ENCODE peak calls at places on chromosomes 7 and 10, in eight cellular contexts. A, L, S, Y, Z, M, J and U are unnamed samples.

GRCh38 chr7:18013936-18014335 is 13.7 kb downstream of the PRPS1L1 start:
- DNase-seq in A (no peak), L (no peak), S (no peak), Y (no peak), Z (no peak), M (no peak), J (no peak), U (no peak)

GRCh38 chr7:29282819-29283414 is 88.3 kb downstream of the CHN2 start:
- DNase-seq in A (no peak), L (peak), S (no peak), Y (no peak), Z (no peak), M (no peak), J (no peak), U (no peak)

GRCh38 chr7:24854866-24855265 is 97.6 kb upstream of the GSDME start:
- DNase-seq in A (no peak), L (no peak), S (no peak), Y (no peak), Z (no peak), M (no peak), J (no peak), U (no peak)

GRCh38 chr10:74383617-74384016 is 232.6 kb downstream of the ADK start:
- DNase-seq in A (no peak), L (no peak), S (no peak), Y (no peak), Z (no peak), M (no peak), J (no peak), U (no peak)

GRCh38 chr10:99551158-99551557 is 18.4 kb downstream of the NKX2-3 start:
- DNase-seq in A (no peak), L (peak), S (peak), Y (no peak), Z (no peak), M (no peak), J (peak), U (no peak)

GRCh38 chr10:12638103-12638502 is 288.8 kb downstream of the CAMK1D start:
- DNase-seq in A (no peak), L (peak), S (no peak), Y (peak), Z (no peak), M (no peak), J (peak), U (no peak)

GRCh38 chr7:45180084-45180986 is 22.7 kb downstream of the RAMP3 start:
- DNase-seq in A (peak), L (no peak), S (peak), Y (no peak), Z (peak), M (no peak), J (no peak), U (no peak)

GRCh38 chr7:272108-272615 is 17.8 kb upstream of the FOXL3 start:
- DNase-seq in A (peak), L (no peak), S (no peak), Y (no peak), Z (no peak), M (peak), J (no peak), U (no peak)

GRCh38 chr10:29757551-29758297 is 123.0 kb upstream of the SVIL start:
- DNase-seq in A (no peak), L (no peak), S (no peak), Y (no peak), Z (no peak), M (no peak), J (no peak), U (no peak)

DNA sequence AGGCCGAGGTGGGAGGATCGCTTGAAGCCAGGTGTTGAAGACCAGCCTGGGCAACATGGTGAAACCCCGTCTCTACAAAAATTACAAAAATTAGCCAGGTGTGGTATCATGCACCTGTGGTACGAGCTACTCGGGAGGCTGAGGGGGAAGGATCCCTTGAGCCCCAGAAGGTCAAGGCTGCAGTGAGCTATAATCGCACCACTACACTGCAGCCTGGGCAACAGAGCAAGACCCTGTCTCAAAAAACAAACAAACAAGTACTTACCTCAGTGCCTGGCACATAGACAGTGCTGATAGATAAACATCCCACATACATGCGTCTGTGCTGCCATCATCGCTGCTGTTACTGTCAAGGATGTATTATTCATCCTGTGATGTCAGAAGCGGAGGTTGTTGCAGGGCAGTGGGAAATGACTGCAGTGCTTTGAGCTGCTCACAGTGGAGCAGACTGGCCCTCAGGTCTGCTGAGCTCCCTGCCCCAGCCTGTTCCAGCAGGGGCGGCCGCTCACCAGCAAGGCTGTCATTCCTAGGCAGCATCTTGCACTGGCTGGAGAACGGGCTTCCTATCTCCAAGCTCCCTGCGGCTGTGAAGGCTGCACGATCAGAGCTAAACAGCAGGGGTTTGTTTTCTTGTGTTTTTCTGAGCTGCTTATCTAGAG is 18.6 kb downstream of the FOXK1 start:
- DNase-seq in A (no peak), L (no peak), S (no peak), Y (no peak), Z (peak), M (peak), J (no peak), U (no peak)
- TF ChIP-seq CTCF in A (no peak), L (no peak), S (no peak), Y (no peak), Z (no peak), M (no peak), J (no peak), U (no peak)

GRCh38 chr7:77416621-77417371 is 647 bp upstream of the GSAP start:
- DNase-seq in A (no peak), L (peak), S (no peak), Y (peak), Z (no peak), M (no peak), J (no peak), U (no peak)
- TF ChIP-seq CTCF in A (no peak), L (no peak), S (no peak), Y (peak), Z (no peak), M (no peak), J (no peak), U (no peak)

DNA sequence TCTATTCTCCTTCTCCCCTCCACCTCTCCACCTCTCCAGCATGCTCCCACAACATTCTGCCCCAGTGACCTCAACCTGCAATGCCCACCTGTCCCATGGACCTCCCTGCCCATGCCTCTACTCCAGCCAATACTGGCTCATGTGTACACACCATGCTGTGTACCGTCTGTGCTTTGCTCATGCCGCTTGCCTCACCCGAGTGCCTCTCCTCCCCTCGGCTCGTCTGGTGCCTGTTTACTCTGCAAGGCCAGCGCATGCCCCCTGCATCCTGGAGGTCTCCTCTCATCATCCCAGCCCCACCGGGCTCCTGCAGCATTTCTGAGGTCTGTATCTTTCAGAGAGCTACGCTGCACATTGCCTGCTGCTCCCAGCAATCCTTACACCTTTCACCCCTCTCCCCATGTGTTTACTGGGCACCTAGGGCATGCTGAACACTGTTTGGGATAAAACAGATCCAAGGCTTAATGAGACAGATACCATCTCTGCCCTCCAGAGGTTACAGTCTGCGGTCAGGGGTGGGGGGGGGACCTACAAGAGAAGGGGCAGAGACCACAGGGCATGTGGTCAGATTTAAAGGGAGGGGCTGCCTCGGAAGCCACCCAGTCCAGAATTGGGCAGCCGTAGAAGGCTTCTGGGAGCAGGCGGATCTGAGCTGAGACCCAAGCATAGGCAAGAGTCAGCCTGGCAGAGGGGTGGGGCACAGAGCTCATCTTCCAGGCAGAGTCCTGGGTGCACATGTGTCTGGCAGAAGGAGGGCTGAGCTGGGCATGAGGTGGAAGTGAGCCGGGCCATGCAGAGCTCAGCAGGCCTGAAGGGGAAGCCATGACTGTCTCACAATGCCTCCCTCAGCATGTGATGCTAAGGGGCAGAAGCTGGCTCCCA is 29.6 kb upstream of the PSAP start:
- DNase-seq in A (peak), L (no peak), S (peak), Y (no peak), Z (no peak), M (no peak), J (no peak), U (no peak)
- TF ChIP-seq CTCF in A (no peak), L (no peak), S (no peak), Y (no peak), Z (no peak), M (no peak), J (no peak), U (no peak)

GRCh38 chr10:123354521-123354920 is 200.3 kb downstream of the BUB3 start:
- DNase-seq in A (no peak), L (no peak), S (no peak), Y (no peak), Z (no peak), M (no peak), J (no peak), U (no peak)

GRCh38 chr10:123351715-123352114 is 197.5 kb downstream of the BUB3 start:
- DNase-seq in A (no peak), L (no peak), S (no peak), Y (no peak), Z (no peak), M (no peak), J (no peak), U (no peak)

GRCh38 chr10:123348721-123349120 is 194.5 kb downstream of the BUB3 start:
- DNase-seq in A (no peak), L (no peak), S (no peak), Y (no peak), Z (no peak), M (no peak), J (no peak), U (no peak)

GRCh38 chr10:123346581-123346980 is 192.4 kb downstream of the BUB3 start:
- DNase-seq in A (no peak), L (no peak), S (no peak), Y (no peak), Z (no peak), M (no peak), J (no peak), U (no peak)

GRCh38 chr10:123349203-123349602 is 195.0 kb downstream of the BUB3 start:
- DNase-seq in A (no peak), L (no peak), S (no peak), Y (no peak), Z (no peak), M (no peak), J (no peak), U (no peak)
- TF ChIP-seq CTCF in A (no peak), L (no peak), S (no peak), Y (no peak), Z (no peak), M (no peak), J (no peak), U (no peak)

DNA sequence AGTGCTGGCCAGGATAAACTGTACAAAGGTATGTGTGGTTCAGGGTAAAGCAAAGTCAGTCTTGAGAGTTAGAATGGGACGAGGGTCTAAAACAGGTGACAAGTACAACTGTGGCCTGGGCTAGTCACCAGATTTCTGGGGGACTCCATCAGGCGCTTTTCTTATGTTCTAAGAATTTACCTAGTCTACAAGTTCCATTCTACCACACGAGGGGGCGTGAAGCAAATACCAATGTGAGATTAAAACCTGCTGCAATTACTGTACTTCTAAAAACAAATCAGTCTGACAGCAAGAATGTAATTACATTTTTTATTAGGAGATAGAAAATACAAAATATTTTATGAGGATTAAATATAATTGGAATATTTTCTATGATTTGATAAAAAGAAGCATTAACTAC is 146.5 kb downstream of the ALOX5 start:
- DNase-seq in A (no peak), L (no peak), S (no peak), Y (no peak), Z (no peak), M (no peak), J (no peak), U (no peak)
- TF ChIP-seq CTCF in A (no peak), L (no peak), S (no peak), Y (no peak), Z (no peak), M (no peak), J (no peak), U (no peak)

GRCh38 chr7:14891289-14891688 is 11.3 kb downstream of the DGKB start:
- DNase-seq in A (no peak), L (no peak), S (no peak), Y (no peak), Z (no peak), M (no peak), J (no peak), U (no peak)
- TF ChIP-seq CTCF in A (no peak), L (no peak), S (no peak), Y (no peak), Z (no peak), M (no peak), J (no peak), U (no peak)

GRCh38 chr7:142485617-142486226 is 227.9 kb upstream of the PRSS58 start:
- DNase-seq in A (no peak), L (peak), S (no peak), Y (no peak), Z (peak), M (no peak), J (no peak), U (no peak)
- TF ChIP-seq CTCF in A (peak), L (peak), S (no peak), Y (peak), Z (peak), M (peak), J (peak), U (peak)